ENCODE peak calls at places on chromosomes 5 and 9, in nine cellular contexts. B is stomach; N is esophagus muscularis mucosa; E is endothelial cell; Y is amniotic stem cell; M is effector memory CD8-positive, alpha-beta T cell; F is ELR; K is NCI-H748 treated with DMSO at 0.1 percent for 48 hours; R is Calu3. A is an unnamed sample.

GRCh38 chr9:20508242-20508641 is 114.1 kb downstream of the MLLT3 start:
- DNase-seq in B (no peak), N (no peak), E (no peak), Y (no peak), M (no peak), F (peak), K (no peak), R (no peak), A (peak)

GRCh38 chr5:54738118-54738972 is 220.8 kb downstream of the SNX18 start:
- DNase-seq in B (peak), N (peak), E (no peak), Y (no peak), M (no peak), F (peak), K (no peak), R (peak), A (no peak)

GRCh38 chr9:73824671-73825070 is 672.5 kb upstream of the RORB start:
- DNase-seq in B (no peak), N (no peak), E (peak), Y (no peak), M (no peak), F (peak), K (no peak), R (no peak), A (no peak)

GRCh38 chr5:181008136-181008535 is 19.5 kb downstream of the BTNL3 start:
- DNase-seq in B (no peak), N (no peak), E (no peak), Y (no peak), M (no peak), F (no peak), K (no peak), R (no peak), A (no peak)

GRCh38 chr5:172162348-172162747 is 25.7 kb downstream of the STK10 start:
- DNase-seq in B (no peak), N (no peak), E (no peak), Y (no peak), M (no peak), F (peak), K (no peak), R (no peak), A (no peak)

GRCh38 chr9:89814340-89815040 is 209.7 kb downstream of the GADD45G start:
- DNase-seq in B (no peak), N (no peak), E (no peak), Y (no peak), M (no peak), F (no peak), K (no peak), R (no peak), A (peak)

GRCh38 chr5:76351577-76351976 is 51.5 kb upstream of the IQGAP2 start:
- DNase-seq in B (no peak), N (no peak), E (no peak), Y (no peak), M (no peak), F (no peak), K (no peak), R (no peak), A (no peak)

GRCh38 chr9:109730228-109730627 is 49.8 kb upstream of the PALM2AKAP2 start:
- DNase-seq in B (no peak), N (peak), E (no peak), Y (no peak), M (no peak), F (peak), K (peak), R (peak), A (no peak)

GRCh38 chr5:118889165-118889564 is 99.2 kb downstream of the DTWD2 start:
- DNase-seq in B (no peak), N (no peak), E (no peak), Y (no peak), M (no peak), F (no peak), K (no peak), R (no peak), A (no peak)

A was measured in SK-N-DZ.